ENCODE peak calls at places on chromosomes 11 and 22, in ten cellular contexts. Y is A549, W is dorsolateral prefrontal cortex, A is GM23338, I is IMR-90, F is coronary artery, N is astrocyte of the spinal cord, G is upper lobe of right lung, B is lower lobe of right lung, H is astrocyte. X is an unnamed sample.

GRCh38 chr11:83292709-83293435 is 6.7 kb upstream of the CCDC90B start:
- DNase-seq in Y (peak), W (no peak), A (peak), I (peak), F (no peak), N (peak), G (no peak), B (no peak), H (peak), X (peak)

GRCh38 chr11:83035070-83035854 is 36.4 kb downstream of the RAB30 start:
- DNase-seq in Y (no peak), W (no peak), A (no peak), I (no peak), F (no peak), N (no peak), G (no peak), B (no peak), H (no peak), X (peak)

GRCh38 chr11:22449441-22449840 is 111.3 kb downstream of the SLC17A6 start:
- DNase-seq in Y (no peak), W (no peak), A (peak), I (peak), F (no peak), N (no peak), G (no peak), B (no peak), H (peak), X (peak)

GRCh38 chr11:7576671-7577225 is 62.9 kb downstream of the PPFIBP2 start:
- DNase-seq in Y (no peak), W (no peak), A (peak), I (peak), F (no peak), N (no peak), G (no peak), B (no peak), H (peak), X (peak)

GRCh38 chr11:95789506-95790122 is at the start of gene FAM76B:
- DNase-seq in Y (peak), W (peak), A (peak), I (peak), F (peak), N (peak), G (peak), B (peak), H (peak), X (peak)

GRCh38 chr11:11157201-11157600 is 195.8 kb downstream of the CSNK2A3 start:
- DNase-seq in Y (peak), W (no peak), A (peak), I (peak), F (no peak), N (peak), G (no peak), B (no peak), H (no peak), X (peak)

GRCh38 chr11:11095971-11096370 is 238.1 kb upstream of the ZBED5 start:
- DNase-seq in Y (no peak), W (no peak), A (no peak), I (no peak), F (no peak), N (no peak), G (no peak), B (no peak), H (no peak), X (no peak)

GRCh38 chr11:108975641-108976071 is 310.8 kb downstream of the DDX10 start:
- DNase-seq in Y (no peak), W (no peak), A (no peak), I (no peak), F (no peak), N (no peak), G (no peak), B (no peak), H (no peak), X (no peak)

GRCh38 chr11:15278129-15278528 is 163.4 kb downstream of the INSC start:
- DNase-seq in Y (no peak), W (no peak), A (no peak), I (peak), F (no peak), N (peak), G (no peak), B (no peak), H (peak), X (no peak)

GRCh38 chr11:64558065-64558745 is 32.8 kb upstream of the SLC22A12 start:
- DNase-seq in Y (no peak), W (no peak), A (peak), I (no peak), F (no peak), N (no peak), G (peak), B (no peak), H (no peak), X (no peak)

GRCh38 chr11:15291885-15292284 is 177.2 kb downstream of the INSC start:
- DNase-seq in Y (no peak), W (no peak), A (no peak), I (no peak), F (no peak), N (no peak), G (no peak), B (no peak), H (no peak), X (no peak)

GRCh38 chr11:81932303-81932702 is 801.4 kb downstream of the FAM181B start:
- DNase-seq in Y (no peak), W (no peak), A (no peak), I (no peak), F (no peak), N (no peak), G (no peak), B (no peak), H (no peak), X (no peak)

GRCh38 chr11:58577441-58578135 is 1.3 kb upstream of the ZFP91 start:
- DNase-seq in Y (no peak), W (peak), A (no peak), I (peak), F (no peak), N (peak), G (peak), B (peak), H (peak), X (peak)

GRCh38 chr11:22216940-22217339 is 24.1 kb downstream of the ANO5 start:
- DNase-seq in Y (no peak), W (no peak), A (no peak), I (no peak), F (no peak), N (no peak), G (no peak), B (no peak), H (no peak), X (no peak)

GRCh38 chr11:6943131-6943530 is 16.9 kb downstream of the ZNF215 start:
- DNase-seq in Y (no peak), W (no peak), A (no peak), I (peak), F (no peak), N (peak), G (no peak), B (no peak), H (peak), X (peak)

GRCh38 chr22:48901324-48901723 is 926.3 kb downstream of the BRD1 start:
- DNase-seq in Y (no peak), W (no peak), A (no peak), I (no peak), F (no peak), N (no peak), G (peak), B (no peak), H (no peak), X (no peak)

GRCh38 chr11:119511601-119512000 is 88.6 kb upstream of the THY1 start:
- DNase-seq in Y (no peak), W (no peak), A (no peak), I (no peak), F (no peak), N (no peak), G (no peak), B (no peak), H (no peak), X (no peak)

GRCh38 chr22:44173154-44173553 is 7.6 kb upstream of the PARVG start:
- DNase-seq in Y (no peak), W (no peak), A (no peak), I (no peak), F (no peak), N (no peak), G (no peak), B (no peak), H (no peak), X (no peak)

GRCh38 chr11:12678092-12678491 is 3.9 kb downstream of the TEAD1 start:
- DNase-seq in Y (no peak), W (no peak), A (no peak), I (no peak), F (no peak), N (peak), G (no peak), B (no peak), H (no peak), X (peak)

GRCh38 chr22:49966041-49966715 is 5.6 kb downstream of the PIM3 start:
- DNase-seq in Y (no peak), W (peak), A (no peak), I (no peak), F (peak), N (no peak), G (peak), B (no peak), H (no peak), X (no peak)

GRCh38 chr22:46660604-46661201 is 40.5 kb downstream of the GRAMD4 start:
- DNase-seq in Y (no peak), W (no peak), A (peak), I (no peak), F (no peak), N (no peak), G (no peak), B (no peak), H (no peak), X (no peak)

GRCh38 chr22:37242395-37242918 is 1.6 kb downstream of the RAC2 start:
- DNase-seq in Y (no peak), W (peak), A (no peak), I (peak), F (no peak), N (no peak), G (peak), B (peak), H (no peak), X (no peak)

GRCh38 chr11:48127521-48128183 is 89.0 kb upstream of the OR4B1 start:
- DNase-seq in Y (no peak), W (no peak), A (no peak), I (no peak), F (no peak), N (no peak), G (no peak), B (no peak), H (no peak), X (no peak)

GRCh38 chr11:33867996-33868645 is 23.8 kb downstream of the LMO2 start:
- DNase-seq in Y (no peak), W (no peak), A (peak), I (no peak), F (no peak), N (no peak), G (no peak), B (no peak), H (no peak), X (peak)

GRCh38 chr11:130874396-130874795 is 41.9 kb downstream of the SNX19 start:
- DNase-seq in Y (no peak), W (no peak), A (no peak), I (peak), F (no peak), N (peak), G (no peak), B (no peak), H (peak), X (peak)

GRCh38 chr22:42066133-42066761 is 4.4 kb downstream of the NAGA start:
- DNase-seq in Y (no peak), W (no peak), A (no peak), I (no peak), F (no peak), N (no peak), G (no peak), B (no peak), H (no peak), X (no peak)

GRCh38 chr22:41302016-41302767 is 867 bp downstream of the ZC3H7B start:
- DNase-seq in Y (no peak), W (no peak), A (peak), I (no peak), F (no peak), N (no peak), G (peak), B (no peak), H (no peak), X (peak)

GRCh38 chr11:108647701-108648527 is 17.0 kb upstream of the DDX10 start:
- DNase-seq in Y (peak), W (peak), A (peak), I (peak), F (no peak), N (peak), G (peak), B (peak), H (peak), X (peak)

GRCh38 chr11:60251485-60252207 is 8.7 kb upstream of the MS4A4E start:
- DNase-seq in Y (peak), W (no peak), A (peak), I (no peak), F (no peak), N (no peak), G (no peak), B (no peak), H (no peak), X (no peak)

GRCh38 chr11:128324051-128324481 is 263.3 kb downstream of the ETS1 start:
- DNase-seq in Y (no peak), W (no peak), A (no peak), I (no peak), F (no peak), N (no peak), G (no peak), B (no peak), H (no peak), X (no peak)

GRCh38 chr11:86954288-86955110 is 696 bp downstream of the FZD4 start:
- DNase-seq in Y (peak), W (no peak), A (peak), I (no peak), F (peak), N (no peak), G (peak), B (peak), H (no peak), X (peak)

GRCh38 chr22:37544955-37545702 is 15.2 kb upstream of the CDC42EP1 start:
- DNase-seq in Y (peak), W (no peak), A (peak), I (peak), F (no peak), N (peak), G (peak), B (peak), H (no peak), X (peak)

DNA sequence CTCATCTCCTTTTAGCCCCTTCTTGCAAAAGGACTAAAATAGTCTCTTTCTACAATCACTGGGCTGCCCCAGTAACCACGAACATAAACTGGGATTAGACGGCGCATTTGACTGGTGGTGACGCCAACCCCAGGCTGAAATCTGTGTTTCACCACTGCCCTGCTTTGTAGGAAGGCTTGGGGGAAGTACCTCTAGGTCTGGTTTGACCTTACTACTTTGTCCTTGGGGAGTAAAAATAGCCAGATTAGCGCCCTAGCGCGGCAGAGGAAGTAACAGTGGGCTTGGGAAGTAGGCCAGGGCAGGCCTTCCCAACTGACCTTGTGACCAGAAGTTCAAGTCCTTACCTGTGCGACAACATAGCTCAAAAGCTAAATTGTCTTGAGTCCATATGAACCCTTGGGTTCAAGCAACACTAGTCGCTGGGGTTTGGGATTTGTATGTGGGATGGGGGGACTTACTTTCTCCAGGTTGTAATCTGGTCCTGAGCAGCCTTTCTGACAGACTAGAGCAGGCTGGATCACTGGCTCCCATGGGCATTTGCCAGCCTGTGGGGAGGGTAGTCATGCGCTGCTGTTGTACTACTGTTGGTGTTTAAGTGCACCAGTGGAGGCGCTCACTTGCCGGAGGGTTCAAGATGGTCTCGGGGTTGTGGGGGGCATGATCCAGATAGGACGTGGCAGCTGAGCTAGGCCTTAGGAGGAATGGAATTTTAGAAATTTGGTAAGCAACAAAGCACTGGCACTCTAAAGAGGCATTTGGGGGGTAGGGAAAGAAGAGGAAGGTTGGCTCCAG is 953 bp upstream of the PACS1 start:
- DNase-seq in Y (peak), W (peak), A (peak), I (peak), F (no peak), N (peak), G (no peak), B (no peak), H (peak), X (peak)
- TF ChIP-seq CTCF in Y (peak), W (no peak), A (peak), I (peak), F (no peak), N (peak), G (peak), B (no peak), H (peak), X (no peak)

GRCh38 chr11:9601876-9602199 is 28.4 kb downstream of the WEE1 start:
- DNase-seq in Y (no peak), W (no peak), A (no peak), I (no peak), F (no peak), N (no peak), G (no peak), B (no peak), H (no peak), X (no peak)
- H3K4me3 ChIP-seq in Y (no peak), W (no peak), A (no peak), I (no peak), F (no peak), N (no peak), G (no peak), B (no peak), H (no peak), X (no peak)

GRCh38 chr11:103671143-103671651 is 365.2 kb upstream of the DDI1 start:
- DNase-seq in Y (no peak), W (no peak), A (no peak), I (no peak), F (no peak), N (no peak), G (no peak), B (no peak), H (no peak), X (no peak)
- TF ChIP-seq CTCF in Y (no peak), W (no peak), A (no peak), I (no peak), F (no peak), N (peak), G (no peak), B (no peak), H (peak), X (peak)

DNA sequence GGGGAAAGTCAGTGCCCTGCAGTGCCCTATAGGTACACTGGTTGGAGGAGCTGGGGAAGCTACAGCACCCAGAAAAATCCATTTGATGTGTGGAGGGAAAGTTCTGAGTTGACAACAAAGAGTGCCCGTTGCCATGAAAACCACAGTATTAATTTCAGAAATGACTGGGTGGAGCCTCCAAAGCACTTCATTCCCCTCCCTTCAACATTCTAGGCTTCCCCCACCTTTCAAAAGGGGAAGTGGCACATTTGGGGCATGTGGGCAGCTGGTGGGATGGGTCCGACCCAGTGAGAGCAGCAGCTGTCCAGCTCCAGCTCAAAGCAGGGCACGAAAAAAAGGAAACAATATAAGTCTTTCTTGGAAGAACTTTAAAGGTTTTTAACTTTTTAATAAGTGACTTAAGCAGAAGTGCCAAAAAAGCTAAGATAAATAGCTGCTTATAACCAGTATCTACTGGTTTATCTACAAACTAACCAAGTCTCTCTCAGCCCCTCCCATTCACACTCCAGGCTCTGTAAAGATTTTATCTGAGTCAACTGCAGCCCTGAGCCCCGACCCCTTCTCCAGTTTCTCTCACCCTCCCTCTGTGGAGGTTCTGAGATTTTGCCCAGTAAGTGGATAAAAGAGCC is 9.0 kb upstream of the AHNAK start:
- DNase-seq in Y (no peak), W (no peak), A (peak), I (peak), F (no peak), N (no peak), G (no peak), B (peak), H (peak), X (peak)
- H3K4me3 ChIP-seq in Y (no peak), W (no peak), A (no peak), I (no peak), F (peak), N (no peak), G (peak), B (peak), H (no peak), X (peak)

DNA sequence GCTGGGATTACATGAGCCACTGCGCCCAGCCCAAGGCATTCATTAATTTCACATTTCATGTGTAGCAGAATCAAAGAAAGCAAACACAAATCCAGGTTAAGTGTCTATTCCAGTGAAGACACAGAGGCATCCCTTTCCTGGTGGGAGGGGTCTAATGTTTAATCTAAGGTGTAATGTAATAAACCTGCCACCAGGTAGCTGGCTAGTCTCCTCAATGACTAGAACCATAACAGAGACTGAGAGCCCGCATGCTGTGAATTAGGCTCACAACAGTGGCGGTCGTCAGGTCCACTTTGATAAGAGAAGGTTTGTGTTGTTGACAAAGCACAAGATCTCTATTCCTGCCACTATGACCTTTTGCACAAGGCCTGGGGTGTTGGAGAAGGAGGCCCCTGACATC is 64.2 kb upstream of the ADA2 start:
- DNase-seq in Y (no peak), W (no peak), A (peak), I (no peak), F (no peak), N (no peak), G (no peak), B (no peak), H (no peak), X (no peak)
- TF ChIP-seq CTCF in Y (no peak), W (no peak), A (peak), I (no peak), F (no peak), N (no peak), G (no peak), B (no peak), H (no peak), X (no peak)

GRCh38 chr11:88631497-88631896 is 294.0 kb upstream of the CTSC start:
- DNase-seq in Y (no peak), W (no peak), A (peak), I (peak), F (no peak), N (peak), G (no peak), B (no peak), H (peak), X (peak)

GRCh38 chr11:88632163-88632562 is 294.6 kb upstream of the CTSC start:
- DNase-seq in Y (no peak), W (no peak), A (no peak), I (no peak), F (no peak), N (no peak), G (no peak), B (no peak), H (no peak), X (peak)

GRCh38 chr11:88629496-88629895 is 292.0 kb upstream of the CTSC start:
- DNase-seq in Y (no peak), W (no peak), A (no peak), I (peak), F (no peak), N (no peak), G (no peak), B (no peak), H (peak), X (no peak)

GRCh38 chr11:88623536-88623935 is 286.0 kb upstream of the CTSC start:
- DNase-seq in Y (no peak), W (no peak), A (no peak), I (peak), F (no peak), N (no peak), G (no peak), B (no peak), H (peak), X (peak)

DNA sequence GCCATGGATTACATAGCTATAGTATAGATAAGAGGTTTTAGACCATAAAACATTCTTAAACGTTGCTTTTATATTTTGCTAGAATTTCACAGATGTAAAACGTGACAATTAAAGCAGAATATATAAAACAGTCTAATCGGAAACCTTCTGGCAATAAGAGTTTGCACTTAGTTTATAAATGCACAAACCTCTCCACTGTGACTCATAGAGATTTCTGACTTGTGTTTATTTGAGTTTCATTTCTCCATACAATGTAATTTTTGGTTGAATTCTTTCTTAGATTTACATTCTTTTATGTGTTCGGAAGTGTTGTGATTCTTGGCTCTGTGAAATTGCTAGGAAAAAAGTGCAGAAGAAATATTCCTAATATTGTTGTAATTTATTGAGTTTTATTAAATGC is 288.7 kb upstream of the CTSC start:
- DNase-seq in Y (no peak), W (no peak), A (no peak), I (peak), F (no peak), N (no peak), G (no peak), B (no peak), H (peak), X (peak)
- H3K4me3 ChIP-seq in Y (no peak), W (no peak), A (no peak), I (no peak), F (no peak), N (no peak), G (no peak), B (no peak), H (no peak), X (no peak)

X was measured in fibroblast of the aortic adventitia.